ENCODE peak calls at places on chromosomes 1 and 21, in five cellular contexts. O is GM23248, C is GM23338, P is SK-N-SH, G is PC-3. J is an unnamed sample.

GRCh38 chr21:29217818-29218252 is 80.9 kb upstream of the BACH1 start:
- DNase-seq in O (peak), G (peak), P (no peak), C (no peak), J (no peak)

GRCh38 chr21:42265229-42265812 is 46.4 kb downstream of the ABCG1 start:
- DNase-seq in C (no peak), P (no peak), O (no peak), G (no peak), J (no peak)

GRCh38 chr1:156691665-156692408 is 13.5 kb downstream of the CRABP2 start:
- DNase-seq in C (peak), G (peak), O (peak), P (no peak), J (no peak)

GRCh38 chr1:34761176-34761761 is 1.7 kb downstream of the GJB4 start:
- DNase-seq in P (no peak), C (no peak), O (no peak), G (no peak), J (no peak)

GRCh38 chr1:110048923-110049601 is 14.6 kb downstream of the STRIP1 start:
- DNase-seq in P (no peak), C (no peak), G (no peak), O (no peak), J (no peak)

GRCh38 chr1:1349256-1350012 is at the start of gene DVL1:
- DNase-seq in C (peak), O (peak), P (peak), G (peak), J (peak)

GRCh38 chr1:161013591-161014513 is 7.1 kb downstream of the F11R start:
- DNase-seq in C (peak), O (peak), G (peak), P (no peak), J (peak)

GRCh38 chr1:200885564-200886402 is 8.9 kb upstream of the INAVA start:
- DNase-seq in P (no peak), O (no peak), C (no peak), G (no peak), J (no peak)

GRCh38 chr1:46617833-46618232 is 1.2 kb upstream of the MOB3C start:
- DNase-seq in G (no peak), P (no peak), C (no peak), O (no peak), J (no peak)

GRCh38 chr1:97758589-97759057 is 162.2 kb downstream of the DPYD start:
- DNase-seq in O (peak), P (no peak), G (peak), C (no peak), J (no peak)

GRCh38 chr1:219210067-219210466 is 36.4 kb downstream of the LYPLAL1 start:
- DNase-seq in O (no peak), G (peak), P (no peak), C (no peak), J (no peak)

GRCh38 chr1:115408489-115409002 is 70.5 kb upstream of the NGF start:
- DNase-seq in G (no peak), C (no peak), O (no peak), P (no peak), J (no peak)

GRCh38 chr1:159005161-159005560 is 4.5 kb upstream of the IFI16 start:
- DNase-seq in G (no peak), O (peak), P (no peak), C (no peak), J (no peak)

GRCh38 chr1:206513312-206514111 is 6.2 kb downstream of the RASSF5 start:
- DNase-seq in O (peak), G (peak), C (no peak), P (no peak), J (no peak)

GRCh38 chr1:2427976-2428375 is 15.6 kb upstream of the PEX10 start:
- DNase-seq in P (no peak), G (no peak), C (no peak), O (no peak), J (no peak)

GRCh38 chr1:10857689-10858088 is 61.2 kb upstream of the CASZ1 start:
- DNase-seq in G (no peak), C (no peak), P (no peak), O (no peak), J (no peak)

GRCh38 chr1:228147768-228148167 is 2.0 kb upstream of the GJC2 start:
- DNase-seq in P (peak), G (no peak), O (no peak), C (no peak), J (no peak)

GRCh38 chr1:53462769-53463501 is 3.7 kb downstream of the DMRTB1 start:
- DNase-seq in C (no peak), G (no peak), O (no peak), P (peak), J (no peak)

GRCh38 chr1:227900571-227901051 is 47.1 kb downstream of the WNT9A start:
- DNase-seq in G (no peak), C (no peak), O (no peak), P (no peak), J (no peak)

GRCh38 chr21:32147041-32147440 is 131.8 kb downstream of the MIS18A start:
- DNase-seq in O (no peak), C (no peak), G (no peak), P (no peak), J (no peak)

GRCh38 chr1:67653304-67653703 is 31.7 kb upstream of the GADD45A start:
- DNase-seq in C (no peak), O (no peak), G (no peak), P (no peak), J (no peak)

GRCh38 chr1:226643701-226644540 is 95.2 kb downstream of the ITPKB start:
- DNase-seq in O (no peak), P (no peak), G (no peak), C (no peak), J (peak)

GRCh38 chr1:223110963-223111362 is 32.1 kb downstream of the TLR5 start:
- DNase-seq in G (no peak), C (no peak), P (no peak), O (no peak), J (no peak)

GRCh38 chr21:42997053-42997452 is 22.7 kb downstream of the PKNOX1 start:
- DNase-seq in O (peak), G (no peak), C (no peak), P (no peak), J (no peak)

GRCh38 chr1:154186177-154186576 is 5.7 kb downstream of the TPM3 start:
- DNase-seq in C (peak), P (peak), O (peak), G (peak), J (peak)

GRCh38 chr1:15937706-15938168 is 38.2 kb downstream of the ZBTB17 start:
- DNase-seq in G (peak), P (no peak), C (peak), O (peak), J (peak)

GRCh38 chr1:243246916-243247315 is 8.2 kb downstream of the CEP170 start:
- DNase-seq in O (peak), G (peak), C (no peak), P (no peak), J (peak)

GRCh38 chr1:48207131-48207530 is 15.4 kb upstream of the SLC5A9 start:
- DNase-seq in O (no peak), G (no peak), C (no peak), P (no peak), J (no peak)

GRCh38 chr1:85267313-85267712 is 7.9 kb upstream of the C1orf52 start:
- DNase-seq in C (no peak), O (no peak), P (no peak), G (no peak), J (no peak)

GRCh38 chr1:186225089-186225488 is 150.0 kb downstream of the TPR start:
- DNase-seq in P (no peak), C (no peak), G (no peak), O (no peak), J (no peak)

GRCh38 chr21:38181101-38181500 is 75.7 kb upstream of the KCNJ15 start:
- DNase-seq in P (no peak), G (no peak), O (peak), C (no peak), J (no peak)

GRCh38 chr1:226862900-226863299 is 7.5 kb upstream of the PSEN2 start:
- DNase-seq in P (no peak), C (no peak), G (peak), O (peak), J (no peak)

GRCh38 chr1:206935491-206936067 is 10.7 kb downstream of the PIGR start:
- DNase-seq in C (peak), G (peak), O (peak), P (peak), J (no peak)

GRCh38 chr1:1317420-1317819 is 7.0 kb downstream of the INTS11 start:
- DNase-seq in O (no peak), P (no peak), G (no peak), C (no peak), J (no peak)

GRCh38 chr1:9685833-9686232 is 34.3 kb downstream of the PIK3CD start:
- DNase-seq in C (no peak), P (no peak), G (no peak), O (peak), J (no peak)

GRCh38 chr1:9687876-9688582 is 36.5 kb downstream of the PIK3CD start:
- DNase-seq in C (peak), P (peak), G (peak), O (peak), J (no peak)

GRCh38 chr1:9689011-9689706 is 37.6 kb downstream of the PIK3CD start:
- DNase-seq in O (peak), C (peak), P (peak), G (peak), J (peak)

GRCh38 chr1:9688599-9688998 is 37.1 kb downstream of the PIK3CD start:
- DNase-seq in C (no peak), O (no peak), G (no peak), P (no peak), J (no peak)

GRCh38 chr1:9687120-9687875 is 35.8 kb downstream of the PIK3CD start:
- DNase-seq in P (peak), O (peak), G (peak), C (peak), J (peak)
- TF ChIP-seq EZH2phosphoT487 in P (no peak), O (no peak), G (no peak), C (no peak), J (no peak)

GRCh38 chr1:246113555-246114095 is 393.5 kb downstream of the SMYD3 start:
- DNase-seq in G (no peak), C (no peak), P (peak), O (no peak), J (no peak)
- TF ChIP-seq EZH2phosphoT487 in G (no peak), C (no peak), P (no peak), O (no peak), J (no peak)

GRCh38 chr21:19501115-19501514 is 1097.5 kb upstream of the TMPRSS15 start:
- DNase-seq in P (no peak), G (no peak), C (no peak), O (no peak), J (no peak)
- TF ChIP-seq EZH2phosphoT487 in P (no peak), G (no peak), C (no peak), O (no peak), J (no peak)

GRCh38 chr1:208788013-208788412 is 543.8 kb upstream of the PLXNA2 start:
- DNase-seq in P (no peak), C (peak), G (no peak), O (no peak), J (no peak)

GRCh38 chr1:208782186-208782585 is 538.0 kb upstream of the PLXNA2 start:
- DNase-seq in O (no peak), P (no peak), G (no peak), C (peak), J (no peak)

GRCh38 chr1:208785629-208786028 is 541.4 kb upstream of the PLXNA2 start:
- DNase-seq in O (no peak), G (no peak), P (no peak), C (no peak), J (no peak)

GRCh38 chr1:208791458-208791857 is 547.3 kb upstream of the PLXNA2 start:
- DNase-seq in G (peak), C (no peak), P (no peak), O (no peak), J (no peak)

GRCh38 chr1:208787219-208787618 is 543.0 kb upstream of the PLXNA2 start:
- DNase-seq in G (no peak), P (no peak), O (no peak), C (no peak), J (no peak)
- TF ChIP-seq EZH2phosphoT487 in G (no peak), P (no peak), O (no peak), C (no peak), J (no peak)

DNA sequence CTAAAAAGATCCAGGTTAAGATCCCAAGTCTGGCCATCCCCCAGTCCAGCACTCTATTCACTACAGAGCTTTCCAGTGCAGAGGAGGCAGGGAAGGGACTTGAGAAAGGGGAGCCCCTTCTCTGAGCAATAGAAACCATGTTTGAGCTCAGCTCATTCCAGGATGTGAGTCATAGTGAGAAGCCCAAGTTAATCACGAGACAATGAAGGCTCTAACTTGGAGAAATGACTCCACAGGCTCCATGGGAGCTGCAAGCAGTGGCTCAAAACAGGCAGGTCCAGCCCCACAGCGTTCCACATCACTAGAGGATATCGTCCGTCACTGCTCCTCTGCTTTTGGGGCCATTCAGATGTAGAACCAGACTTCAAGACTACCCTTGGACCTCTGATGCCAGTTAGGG is 59.1 kb downstream of the CAMK2N1 start:
- DNase-seq in G (peak), O (peak), C (no peak), P (no peak), J (no peak)
- TF ChIP-seq EZH2phosphoT487 in G (no peak), O (no peak), C (no peak), P (no peak), J (no peak)